ENCODE peak calls at places on chromosomes 7 and 10, in eight cellular contexts. One of them, this sample, is unnamed.

GRCh38 chr10:77817541-77817940 is 109.0 kb downstream of the DLG5 start:
- DNase-seq in fibroblast of the aortic adventitia: no peak
- DNase-seq in choroid plexus epithelial cell: no peak
- DNase-seq in kidney epithelial cell: no peak
- DNase-seq in AG04449: no peak
- DNase-seq in CD4-positive, CD25-positive, alpha-beta regulatory T cell: no peak
- DNase-seq in A549: no peak
- DNase-seq in GM23248: no peak
- DNase-seq in this sample: no peak

GRCh38 chr10:119023553-119023868 is 6.0 kb upstream of the NANOS1 start:
- DNase-seq in fibroblast of the aortic adventitia: no peak
- DNase-seq in choroid plexus epithelial cell: no peak
- DNase-seq in kidney epithelial cell: no peak
- DNase-seq in AG04449: no peak
- DNase-seq in CD4-positive, CD25-positive, alpha-beta regulatory T cell: no peak
- DNase-seq in A549: no peak
- DNase-seq in GM23248: no peak
- DNase-seq in this sample: no peak

GRCh38 chr10:77801474-77802238 is 124.9 kb downstream of the DLG5 start:
- DNase-seq in fibroblast of the aortic adventitia: peak; percentile 12
- DNase-seq in choroid plexus epithelial cell: no peak
- DNase-seq in kidney epithelial cell: no peak
- DNase-seq in AG04449: no peak
- DNase-seq in CD4-positive, CD25-positive, alpha-beta regulatory T cell: no peak
- DNase-seq in A549: no peak
- DNase-seq in GM23248: peak; percentile 77
- DNase-seq in this sample: no peak

GRCh38 chr7:131231381-131232220 is 96.1 kb upstream of the MKLN1 start:
- DNase-seq in fibroblast of the aortic adventitia: peak; percentile 71
- DNase-seq in choroid plexus epithelial cell: peak; percentile 80
- DNase-seq in kidney epithelial cell: no peak
- DNase-seq in AG04449: no peak
- DNase-seq in CD4-positive, CD25-positive, alpha-beta regulatory T cell: peak; percentile 28
- DNase-seq in A549: no peak
- DNase-seq in GM23248: peak; percentile 44
- DNase-seq in this sample: peak; percentile 26

GRCh38 chr7:82957521-82957920 is 205.2 kb downstream of the PCLO start:
- DNase-seq in fibroblast of the aortic adventitia: no peak
- DNase-seq in choroid plexus epithelial cell: no peak
- DNase-seq in kidney epithelial cell: no peak
- DNase-seq in AG04449: no peak
- DNase-seq in CD4-positive, CD25-positive, alpha-beta regulatory T cell: no peak
- DNase-seq in A549: no peak
- DNase-seq in GM23248: no peak
- DNase-seq in this sample: no peak

GRCh38 chr7:151038951-151039849 is 9.1 kb upstream of the ASIC3 start:
- DNase-seq in fibroblast of the aortic adventitia: peak; percentile 85
- DNase-seq in choroid plexus epithelial cell: peak; percentile 91
- DNase-seq in kidney epithelial cell: peak; percentile 87
- DNase-seq in AG04449: no peak
- DNase-seq in CD4-positive, CD25-positive, alpha-beta regulatory T cell: peak; percentile 15
- DNase-seq in A549: peak; percentile 79
- DNase-seq in GM23248: peak; percentile 97
- DNase-seq in this sample: peak; percentile 72

GRCh38 chr7:75565129-75565528 is 73.0 kb downstream of the SPDYE5 start:
- DNase-seq in fibroblast of the aortic adventitia: peak; percentile 87
- DNase-seq in choroid plexus epithelial cell: peak; percentile 96
- DNase-seq in kidney epithelial cell: peak; percentile 89
- DNase-seq in AG04449: peak; percentile 84
- DNase-seq in CD4-positive, CD25-positive, alpha-beta regulatory T cell: no peak
- DNase-seq in A549: no peak
- DNase-seq in GM23248: peak; percentile 91
- DNase-seq in this sample: no peak

GRCh38 chr10:102523250-102524029 is 19.7 kb downstream of the SUFU start:
- DNase-seq in fibroblast of the aortic adventitia: peak; percentile 92
- DNase-seq in choroid plexus epithelial cell: peak; percentile 88
- DNase-seq in kidney epithelial cell: no peak
- DNase-seq in AG04449: no peak
- DNase-seq in CD4-positive, CD25-positive, alpha-beta regulatory T cell: no peak
- DNase-seq in A549: no peak
- DNase-seq in GM23248: peak; percentile 76
- DNase-seq in this sample: no peak

GRCh38 chr10:70652761-70653657 is 19.3 kb upstream of the ADAMTS14 start:
- DNase-seq in fibroblast of the aortic adventitia: peak; percentile 98
- DNase-seq in choroid plexus epithelial cell: peak; percentile 99
- DNase-seq in kidney epithelial cell: peak; percentile 94
- DNase-seq in AG04449: peak; percentile 96
- DNase-seq in CD4-positive, CD25-positive, alpha-beta regulatory T cell: no peak
- DNase-seq in A549: no peak
- DNase-seq in GM23248: peak; percentile 99
- DNase-seq in this sample: no peak

DNA sequence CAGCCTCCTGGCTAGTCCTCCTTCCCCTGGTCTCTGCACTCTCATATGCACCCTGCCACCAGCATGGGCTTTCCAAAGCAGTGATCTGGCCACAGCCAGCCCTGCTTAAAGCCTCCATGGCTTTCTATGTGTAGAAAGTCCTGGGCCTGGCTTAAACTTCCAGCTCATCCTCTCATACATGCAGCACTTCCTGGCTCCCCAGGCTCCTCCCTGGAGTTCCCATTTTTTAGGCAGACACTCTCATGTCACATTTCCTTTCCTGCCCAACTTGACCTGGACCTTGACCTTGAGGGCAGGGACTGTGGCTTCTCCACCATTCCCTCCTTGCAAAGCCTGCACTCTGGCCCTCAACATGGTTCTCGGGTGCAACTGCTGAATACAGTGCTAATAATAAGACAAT is 79.5 kb downstream of the CHST15 start:
- DNase-seq in fibroblast of the aortic adventitia: no peak
- DNase-seq in choroid plexus epithelial cell: no peak
- DNase-seq in kidney epithelial cell: no peak
- DNase-seq in AG04449: no peak
- DNase-seq in CD4-positive, CD25-positive, alpha-beta regulatory T cell: no peak
- DNase-seq in A549: no peak
- DNase-seq in GM23248: no peak
- DNase-seq in this sample: no peak
- H3K4me3 ChIP-seq in fibroblast of the aortic adventitia: no peak overlapping the region
- H3K4me3 ChIP-seq in choroid plexus epithelial cell: no peak overlapping the region
- H3K4me3 ChIP-seq in kidney epithelial cell: no peak overlapping the region
- H3K4me3 ChIP-seq in AG04449: no peak overlapping the region
- H3K4me3 ChIP-seq in CD4-positive, CD25-positive, alpha-beta regulatory T cell: no peak overlapping the region
- H3K4me3 ChIP-seq in A549: no peak overlapping the region
- H3K4me3 ChIP-seq in GM23248: no peak overlapping the region
- H3K4me3 ChIP-seq in this sample: no peak overlapping the region

DNA sequence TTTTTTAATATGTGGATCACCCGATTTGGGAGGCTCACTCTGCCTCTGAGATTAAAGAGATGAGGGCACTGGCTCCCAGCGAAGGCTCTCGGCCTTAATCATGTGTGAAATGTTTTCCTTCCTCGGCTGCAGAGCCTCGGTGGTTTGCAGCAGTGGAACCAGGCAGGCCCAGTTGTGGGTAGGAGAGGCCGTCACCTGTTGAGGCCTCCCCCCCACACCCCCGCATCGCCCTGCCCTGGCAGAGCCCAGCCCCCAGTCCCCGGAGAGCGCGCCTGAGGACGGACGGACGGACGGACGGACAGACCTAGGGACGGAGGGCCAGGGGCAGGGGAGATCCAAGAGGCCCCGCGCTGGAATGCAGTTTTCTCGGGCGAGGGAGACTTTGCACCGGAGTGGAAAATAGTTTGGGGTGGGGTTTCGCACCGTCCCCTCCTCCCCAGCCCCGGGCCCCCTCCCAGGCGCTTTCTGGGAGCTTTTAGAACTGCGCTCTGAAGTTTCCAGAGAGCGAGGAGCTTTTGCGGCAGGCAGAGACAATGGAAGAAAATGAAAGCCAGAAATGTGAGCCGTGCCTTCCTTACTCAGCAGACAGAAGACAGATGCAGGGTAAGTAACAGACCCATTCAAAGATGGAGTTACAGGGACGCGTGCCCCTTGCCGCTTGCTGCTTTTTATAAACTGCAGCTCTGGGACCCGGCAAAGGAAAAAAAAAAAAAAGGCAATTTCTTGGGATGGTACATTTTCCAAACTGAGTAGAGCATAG is at the start of gene KIAA1217:
- DNase-seq in fibroblast of the aortic adventitia: peak; percentile 56
- DNase-seq in choroid plexus epithelial cell: peak; percentile 57
- DNase-seq in kidney epithelial cell: no peak
- DNase-seq in AG04449: no peak
- DNase-seq in CD4-positive, CD25-positive, alpha-beta regulatory T cell: no peak
- DNase-seq in A549: no peak
- DNase-seq in GM23248: peak; percentile 62
- DNase-seq in this sample: peak; percentile 51
- H3K4me3 ChIP-seq in fibroblast of the aortic adventitia: peak within 1 kb of the TSS; percentile 62
- H3K4me3 ChIP-seq in choroid plexus epithelial cell: peak within 1 kb of the TSS; percentile 65
- H3K4me3 ChIP-seq in kidney epithelial cell: peak within 1 kb of the TSS; percentile 54
- H3K4me3 ChIP-seq in AG04449: peak within 1 kb of the TSS; percentile 59
- H3K4me3 ChIP-seq in CD4-positive, CD25-positive, alpha-beta regulatory T cell: no peak within 1 kb of the TSS
- H3K4me3 ChIP-seq in A549: peak within 1 kb of the TSS; percentile 32
- H3K4me3 ChIP-seq in GM23248: peak within 1 kb of the TSS; percentile 77
- H3K4me3 ChIP-seq in this sample: peak within 1 kb of the TSS; percentile 25

DNA sequence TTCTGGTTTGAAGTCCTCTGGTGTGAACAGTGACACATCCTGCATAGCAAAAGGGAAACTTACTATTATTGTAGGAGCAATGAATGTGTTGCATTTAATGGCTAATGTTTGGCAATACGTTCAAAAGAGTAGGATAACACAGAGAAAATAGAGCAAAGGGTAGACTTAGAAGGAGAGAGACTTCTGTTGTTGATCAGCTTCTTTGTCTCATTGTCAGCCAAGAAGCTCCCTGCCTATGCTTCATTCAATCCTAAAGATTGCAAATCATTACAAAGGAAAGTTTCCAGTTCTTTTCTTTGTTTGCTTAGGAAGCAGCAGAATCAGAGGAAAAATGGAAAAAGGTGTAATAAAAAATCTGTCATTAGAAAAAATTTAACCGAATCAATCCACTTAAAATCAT is 7.9 kb upstream of the TSPAN13 start:
- DNase-seq in fibroblast of the aortic adventitia: no peak
- DNase-seq in choroid plexus epithelial cell: no peak
- DNase-seq in kidney epithelial cell: no peak
- DNase-seq in AG04449: no peak
- DNase-seq in CD4-positive, CD25-positive, alpha-beta regulatory T cell: no peak
- DNase-seq in A549: no peak
- DNase-seq in GM23248: no peak
- DNase-seq in this sample: no peak
- H3K4me3 ChIP-seq in fibroblast of the aortic adventitia: no peak overlapping the region
- H3K4me3 ChIP-seq in choroid plexus epithelial cell: no peak overlapping the region
- H3K4me3 ChIP-seq in kidney epithelial cell: no peak overlapping the region
- H3K4me3 ChIP-seq in AG04449: no peak overlapping the region
- H3K4me3 ChIP-seq in CD4-positive, CD25-positive, alpha-beta regulatory T cell: no peak overlapping the region
- H3K4me3 ChIP-seq in A549: no peak overlapping the region
- H3K4me3 ChIP-seq in GM23248: no peak overlapping the region
- H3K4me3 ChIP-seq in this sample: no peak overlapping the region

GRCh38 chr10:113554214-113554613 is 1.4 kb downstream of the HABP2 start:
- DNase-seq in fibroblast of the aortic adventitia: no peak
- DNase-seq in choroid plexus epithelial cell: no peak
- DNase-seq in kidney epithelial cell: no peak
- DNase-seq in AG04449: no peak
- DNase-seq in CD4-positive, CD25-positive, alpha-beta regulatory T cell: no peak
- DNase-seq in A549: no peak
- DNase-seq in GM23248: no peak
- DNase-seq in this sample: no peak

GRCh38 chr10:113552014-113552413 is 839 bp upstream of the HABP2 start:
- DNase-seq in fibroblast of the aortic adventitia: no peak
- DNase-seq in choroid plexus epithelial cell: no peak
- DNase-seq in kidney epithelial cell: no peak
- DNase-seq in AG04449: no peak
- DNase-seq in CD4-positive, CD25-positive, alpha-beta regulatory T cell: no peak
- DNase-seq in A549: no peak
- DNase-seq in GM23248: no peak
- DNase-seq in this sample: no peak

GRCh38 chr10:113553149-113553548 is 296 bp downstream of the HABP2 start:
- DNase-seq in fibroblast of the aortic adventitia: no peak
- DNase-seq in choroid plexus epithelial cell: no peak
- DNase-seq in kidney epithelial cell: no peak
- DNase-seq in AG04449: no peak
- DNase-seq in CD4-positive, CD25-positive, alpha-beta regulatory T cell: no peak
- DNase-seq in A549: no peak
- DNase-seq in GM23248: no peak
- DNase-seq in this sample: no peak

GRCh38 chr10:113550365-113550764 is 2.5 kb upstream of the HABP2 start:
- DNase-seq in fibroblast of the aortic adventitia: no peak
- DNase-seq in choroid plexus epithelial cell: peak; percentile 69
- DNase-seq in kidney epithelial cell: peak; percentile 70
- DNase-seq in AG04449: no peak
- DNase-seq in CD4-positive, CD25-positive, alpha-beta regulatory T cell: no peak
- DNase-seq in A549: no peak
- DNase-seq in GM23248: no peak
- DNase-seq in this sample: no peak

DNA sequence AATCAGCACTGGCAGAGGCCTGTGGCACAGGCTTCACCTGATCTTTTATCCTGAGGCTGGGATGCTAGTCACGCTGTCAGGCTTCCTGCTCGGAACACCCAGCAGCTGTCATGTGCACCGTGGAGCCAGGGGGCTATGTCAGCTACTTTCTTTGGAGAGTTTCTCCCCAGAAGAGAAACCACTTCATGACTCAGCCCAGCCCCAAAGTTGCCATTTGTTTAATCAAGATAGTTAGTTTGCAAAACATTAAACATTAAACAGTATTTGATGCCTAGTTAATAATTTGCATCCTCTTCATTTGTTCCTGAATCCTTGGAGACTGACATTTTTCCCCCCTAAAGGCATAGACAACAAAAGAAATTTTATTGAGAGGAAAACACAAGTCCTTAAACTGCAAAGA is at the start of gene HABP2:
- DNase-seq in fibroblast of the aortic adventitia: no peak
- DNase-seq in choroid plexus epithelial cell: no peak
- DNase-seq in kidney epithelial cell: peak; percentile 54
- DNase-seq in AG04449: no peak
- DNase-seq in CD4-positive, CD25-positive, alpha-beta regulatory T cell: no peak
- DNase-seq in A549: no peak
- DNase-seq in GM23248: no peak
- DNase-seq in this sample: no peak
- H3K4me3 ChIP-seq in fibroblast of the aortic adventitia: no peak within 1 kb of the TSS
- H3K4me3 ChIP-seq in choroid plexus epithelial cell: no peak within 1 kb of the TSS
- H3K4me3 ChIP-seq in kidney epithelial cell: no peak within 1 kb of the TSS
- H3K4me3 ChIP-seq in AG04449: no peak within 1 kb of the TSS
- H3K4me3 ChIP-seq in CD4-positive, CD25-positive, alpha-beta regulatory T cell: no peak within 1 kb of the TSS
- H3K4me3 ChIP-seq in A549: no peak within 1 kb of the TSS
- H3K4me3 ChIP-seq in GM23248: no peak within 1 kb of the TSS
- H3K4me3 ChIP-seq in this sample: no peak within 1 kb of the TSS

GRCh38 chr10:14588084-14588937 is 186.4 kb downstream of the FAM107B start:
- DNase-seq in fibroblast of the aortic adventitia: peak; percentile 88
- DNase-seq in choroid plexus epithelial cell: peak; percentile 92
- DNase-seq in kidney epithelial cell: no peak
- DNase-seq in AG04449: peak; percentile 98
- DNase-seq in CD4-positive, CD25-positive, alpha-beta regulatory T cell: peak; percentile 38
- DNase-seq in A549: peak; percentile 40
- DNase-seq in GM23248: peak; percentile 98
- DNase-seq in this sample: no peak
- H3K4me3 ChIP-seq in fibroblast of the aortic adventitia: peak overlapping the region; percentile 25
- H3K4me3 ChIP-seq in choroid plexus epithelial cell: peak overlapping the region; percentile 7
- H3K4me3 ChIP-seq in kidney epithelial cell: no peak overlapping the region
- H3K4me3 ChIP-seq in AG04449: peak overlapping the region; percentile 46
- H3K4me3 ChIP-seq in CD4-positive, CD25-positive, alpha-beta regulatory T cell: peak overlapping the region; percentile 78
- H3K4me3 ChIP-seq in A549: peak overlapping the region; percentile 18
- H3K4me3 ChIP-seq in GM23248: peak overlapping the region; percentile 42
- H3K4me3 ChIP-seq in this sample: no peak overlapping the region